ENCODE peak calls at places on chromosomes 11 and 22, in seven cellular contexts. H, G, M, P, O, R and K are unnamed samples.

GRCh38 chr11:45273509-45273908 is 12.6 kb downstream of the SYT13 start:
- DNase-seq in M (no peak), O (no peak), P (no peak), R (no peak), H (no peak), G (no peak), K (no peak)

GRCh38 chr11:80521592-80521991 is 1080.8 kb upstream of the TENM4 start:
- DNase-seq in P (no peak), H (no peak), M (no peak), O (no peak), R (no peak), G (no peak), K (no peak)

GRCh38 chr22:27331526-27332281 is 469.9 kb downstream of the MN1 start:
- DNase-seq in M (peak), O (peak), G (no peak), H (no peak), P (no peak), R (no peak), K (no peak)

GRCh38 chr11:127919206-127920000 is 668.0 kb downstream of the ETS1 start:
- DNase-seq in H (no peak), M (peak), O (no peak), P (no peak), R (no peak), G (no peak), K (no peak)

GRCh38 chr11:59173964-59174663 is 2.2 kb downstream of the DTX4 start:
- DNase-seq in M (peak), H (no peak), G (no peak), P (no peak), O (peak), R (no peak), K (no peak)

GRCh38 chr22:22786301-22787115 is 101.1 kb upstream of the IGLL5 start:
- DNase-seq in R (no peak), G (no peak), M (no peak), H (no peak), O (no peak), P (no peak), K (no peak)

GRCh38 chr22:35230839-35231584 is 26.3 kb upstream of the HMGXB4 start:
- DNase-seq in P (no peak), H (no peak), O (peak), R (no peak), G (no peak), M (no peak), K (no peak)

GRCh38 chr11:62974848-62975522 is 9.8 kb downstream of the SLC22A6 start:
- DNase-seq in G (no peak), R (peak), M (peak), P (no peak), O (peak), H (no peak), K (no peak)

GRCh38 chr11:48088682-48089050 is 108.3 kb downstream of the PTPRJ start:
- DNase-seq in O (peak), H (no peak), G (no peak), P (no peak), M (no peak), R (no peak), K (peak)

GRCh38 chr11:61052182-61052972 is 49.9 kb upstream of the CD5 start:
- DNase-seq in H (no peak), R (no peak), G (no peak), P (no peak), O (peak), M (no peak), K (no peak)